ENCODE peak calls at places on chromosomes 1 and 21, in six cellular contexts. One of them, this sample, is unnamed.

GRCh38 chr21:20971296-20971921 is 26.8 kb upstream of the NCAM2 start:
- DNase-seq in adrenal gland: peak
- DNase-seq in fibroblast of mammary gland: peak
- DNase-seq in psoas muscle: no peak
- DNase-seq in PC-9: no peak
- DNase-seq in astrocyte of the hippocampus: peak
- DNase-seq in this sample: peak

GRCh38 chr1:4761324-4761723 is 106.9 kb downstream of the AJAP1 start:
- DNase-seq in adrenal gland: no peak
- DNase-seq in psoas muscle: no peak
- DNase-seq in PC-9: no peak
- DNase-seq in fibroblast of mammary gland: no peak
- DNase-seq in astrocyte of the hippocampus: no peak
- DNase-seq in this sample: no peak

GRCh38 chr1:172585348-172585747 is 52.4 kb downstream of the SUCO start:
- DNase-seq in adrenal gland: no peak
- DNase-seq in PC-9: peak
- DNase-seq in psoas muscle: no peak
- DNase-seq in astrocyte of the hippocampus: no peak
- DNase-seq in fibroblast of mammary gland: peak
- DNase-seq in this sample: no peak

GRCh38 chr1:174990382-174990999 is 9.3 kb upstream of the CACYBP start:
- DNase-seq in PC-9: no peak
- DNase-seq in psoas muscle: no peak
- DNase-seq in fibroblast of mammary gland: peak
- DNase-seq in astrocyte of the hippocampus: no peak
- DNase-seq in adrenal gland: peak
- DNase-seq in this sample: no peak

GRCh38 chr1:184300446-184300845 is 86.4 kb upstream of the C1orf21 start:
- DNase-seq in astrocyte of the hippocampus: no peak
- DNase-seq in psoas muscle: no peak
- DNase-seq in PC-9: no peak
- DNase-seq in adrenal gland: no peak
- DNase-seq in fibroblast of mammary gland: peak
- DNase-seq in this sample: no peak

GRCh38 chr1:202967684-202968281 is 726 bp upstream of the CYB5R1 start:
- DNase-seq in psoas muscle: no peak
- DNase-seq in adrenal gland: no peak
- DNase-seq in astrocyte of the hippocampus: no peak
- DNase-seq in fibroblast of mammary gland: no peak
- DNase-seq in PC-9: no peak
- DNase-seq in this sample: peak

GRCh38 chr1:21568006-21568746 is 59.0 kb downstream of the ALPL start:
- DNase-seq in PC-9: no peak
- DNase-seq in fibroblast of mammary gland: peak
- DNase-seq in adrenal gland: no peak
- DNase-seq in astrocyte of the hippocampus: no peak
- DNase-seq in psoas muscle: peak
- DNase-seq in this sample: peak

GRCh38 chr1:181175955-181176354 is 87.5 kb downstream of the IER5 start:
- DNase-seq in PC-9: no peak
- DNase-seq in astrocyte of the hippocampus: no peak
- DNase-seq in adrenal gland: no peak
- DNase-seq in psoas muscle: no peak
- DNase-seq in fibroblast of mammary gland: no peak
- DNase-seq in this sample: no peak

GRCh38 chr1:175708787-175709186 is 34.6 kb downstream of the TNR start:
- DNase-seq in adrenal gland: no peak
- DNase-seq in fibroblast of mammary gland: no peak
- DNase-seq in astrocyte of the hippocampus: no peak
- DNase-seq in PC-9: no peak
- DNase-seq in psoas muscle: no peak
- DNase-seq in this sample: no peak

This sample was measured in NCI-H2171 treated with DMSO at 0.1 percent for 48 hours.